ENCODE peak calls at places on chromosomes 2 and 18, in ten cellular contexts. Y is PC-3, Z is SK-N-SH, K is IMR-90, S is endodermal cell, L is H9, O is colonic mucosa, R is MM.1S, T is mesendoderm, D is K562. U is an unnamed sample. For H3K4me1, the result is how much of the 10 kb centered on the place peaks cover.

GRCh38 chr2:156883828-156884615 is 373.5 kb upstream of the GALNT5 start:
- DNase-seq in Y (peak), Z (no peak), K (peak), S (no peak), L (no peak), O (no peak), R (no peak), T (peak), D (no peak), U (no peak)

GRCh38 chr2:63827749-63828148 is 13.9 kb upstream of the UGP2 start:
- DNase-seq in Y (peak), Z (no peak), K (peak), S (peak), L (no peak), O (no peak), R (peak), T (peak), D (no peak), U (no peak)

GRCh38 chr2:64910972-64911433 is 78.2 kb upstream of the SLC1A4 start:
- DNase-seq in Y (no peak), Z (no peak), K (no peak), S (no peak), L (no peak), O (no peak), R (no peak), T (no peak), D (no peak), U (no peak)

GRCh38 chr18:76620326-76620813 is 125.3 kb upstream of the ZNF516 start:
- DNase-seq in Y (no peak), Z (no peak), K (peak), S (peak), L (peak), O (peak), R (peak), T (peak), D (no peak), U (peak)

GRCh38 chr2:172105715-172106124 is 3.0 kb upstream of the DLX2 start:
- DNase-seq in Y (no peak), Z (peak), K (no peak), S (no peak), L (no peak), O (no peak), R (no peak), T (peak), D (no peak), U (no peak)

GRCh38 chr2:55136138-55136541 is 85.9 kb upstream of the RTN4 start:
- DNase-seq in Y (no peak), Z (no peak), K (no peak), S (no peak), L (no peak), O (peak), R (no peak), T (no peak), D (no peak), U (no peak)

GRCh38 chr2:179749210-179749609 is 112.2 kb downstream of the ZNF385B start:
- DNase-seq in Y (peak), Z (no peak), K (peak), S (no peak), L (no peak), O (no peak), R (no peak), T (no peak), D (no peak), U (no peak)

GRCh38 chr2:159399716-159400525 is 113.4 kb upstream of the WDSUB1 start:
- DNase-seq in Y (peak), Z (no peak), K (peak), S (no peak), L (no peak), O (no peak), R (peak), T (no peak), D (no peak), U (no peak)

GRCh38 chr2:230757476-230757875 is 44.8 kb downstream of the CAB39 start:
- DNase-seq in Y (peak), Z (no peak), K (peak), S (no peak), L (no peak), O (no peak), R (no peak), T (no peak), D (no peak), U (no peak)

GRCh38 chr18:9069482-9070059 is 32.9 kb upstream of the NDUFV2 start:
- DNase-seq in Y (no peak), Z (no peak), K (no peak), S (no peak), L (no peak), O (peak), R (peak), T (no peak), D (no peak), U (no peak)

GRCh38 chr2:138294451-138294850 is 207.1 kb upstream of the SPOPL start:
- DNase-seq in Y (peak), Z (no peak), K (no peak), S (no peak), L (no peak), O (no peak), R (no peak), T (no peak), D (no peak), U (no peak)

GRCh38 chr2:68345129-68345875 is 19.8 kb upstream of the PLEK start:
- DNase-seq in Y (no peak), Z (no peak), K (peak), S (no peak), L (peak), O (no peak), R (no peak), T (no peak), D (no peak), U (no peak)

GRCh38 chr18:42471886-42472285 is 516.9 kb downstream of the PIK3C3 start:
- DNase-seq in Y (no peak), Z (no peak), K (no peak), S (no peak), L (no peak), O (no peak), R (no peak), T (no peak), D (no peak), U (no peak)

GRCh38 chr18:68447286-68447685 is 267.6 kb downstream of the TMX3 start:
- DNase-seq in Y (peak), Z (peak), K (peak), S (no peak), L (no peak), O (no peak), R (no peak), T (no peak), D (no peak), U (no peak)

GRCh38 chr2:203016716-203017115 is 2.0 kb downstream of the NBEAL1 start:
- DNase-seq in Y (peak), Z (no peak), K (no peak), S (no peak), L (no peak), O (no peak), R (no peak), T (no peak), D (no peak), U (no peak)

GRCh38 chr18:1244397-1245122 is 339.9 kb downstream of the ADCYAP1 start:
- DNase-seq in Y (no peak), Z (no peak), K (no peak), S (no peak), L (no peak), O (no peak), R (no peak), T (no peak), D (no peak), U (no peak)

GRCh38 chr2:36812196-36812595 is 115.7 kb downstream of the VIT start:
- DNase-seq in Y (peak), Z (peak), K (no peak), S (peak), L (peak), O (no peak), R (no peak), T (peak), D (peak), U (no peak)

GRCh38 chr2:174339971-174340399 is 5.2 kb downstream of the SP9 start:
- DNase-seq in Y (peak), Z (no peak), K (no peak), S (peak), L (no peak), O (no peak), R (no peak), T (peak), D (no peak), U (no peak)

GRCh38 chr2:68091439-68092034 is 28.7 kb upstream of the C1D start:
- DNase-seq in Y (no peak), Z (no peak), K (no peak), S (no peak), L (no peak), O (no peak), R (no peak), T (no peak), D (no peak), U (no peak)

GRCh38 chr2:231521-232185 is 32.2 kb downstream of the SH3YL1 start:
- DNase-seq in Y (no peak), Z (no peak), K (no peak), S (no peak), L (no peak), O (no peak), R (no peak), T (no peak), D (no peak), U (no peak)

GRCh38 chr2:39119732-39120520 is 925 bp downstream of the SOS1 start:
- DNase-seq in Y (peak), Z (peak), K (peak), S (peak), L (peak), O (peak), R (peak), T (peak), D (peak), U (peak)

GRCh38 chr2:176642074-176642473 is 372.8 kb downstream of the MTX2 start:
- DNase-seq in Y (peak), Z (no peak), K (peak), S (no peak), L (no peak), O (no peak), R (no peak), T (no peak), D (no peak), U (no peak)

GRCh38 chr18:59959079-59959478 is 59.3 kb downstream of the PMAIP1 start:
- DNase-seq in Y (peak), Z (no peak), K (peak), S (no peak), L (no peak), O (no peak), R (no peak), T (no peak), D (no peak), U (no peak)

GRCh38 chr2:168992591-168993349 is 38.4 kb downstream of the ABCB11 start:
- DNase-seq in Y (peak), Z (no peak), K (no peak), S (no peak), L (no peak), O (no peak), R (no peak), T (peak), D (no peak), U (no peak)

GRCh38 chr2:114752425-114752824 is 310.0 kb downstream of the DPP10 start:
- DNase-seq in Y (no peak), Z (no peak), K (no peak), S (no peak), L (no peak), O (no peak), R (no peak), T (no peak), D (no peak), U (no peak)

GRCh38 chr2:45845058-45845457 is 193.6 kb downstream of the PRKCE start:
- DNase-seq in Y (no peak), Z (no peak), K (no peak), S (no peak), L (no peak), O (no peak), R (peak), T (no peak), D (no peak), U (no peak)

GRCh38 chr18:59705145-59705544 is 7.9 kb upstream of the CCBE1 start:
- DNase-seq in Y (no peak), Z (no peak), K (peak), S (no peak), L (no peak), O (no peak), R (no peak), T (no peak), D (no peak), U (no peak)

GRCh38 chr2:21331625-21332370 is 208.0 kb downstream of the TDRD15 start:
- DNase-seq in Y (no peak), Z (no peak), K (no peak), S (no peak), L (no peak), O (no peak), R (no peak), T (no peak), D (no peak), U (no peak)

GRCh38 chr2:27885656-27886055 is 4.5 kb downstream of the RBKS start:
- DNase-seq in Y (no peak), Z (no peak), K (no peak), S (no peak), L (no peak), O (no peak), R (no peak), T (no peak), D (no peak), U (no peak)
- H3K9ac ChIP-seq in Y (no peak), Z (peak), K (no peak), S (no peak), L (no peak), O (no peak), R (no peak), T (no peak), D (no peak), U (no peak)

DNA sequence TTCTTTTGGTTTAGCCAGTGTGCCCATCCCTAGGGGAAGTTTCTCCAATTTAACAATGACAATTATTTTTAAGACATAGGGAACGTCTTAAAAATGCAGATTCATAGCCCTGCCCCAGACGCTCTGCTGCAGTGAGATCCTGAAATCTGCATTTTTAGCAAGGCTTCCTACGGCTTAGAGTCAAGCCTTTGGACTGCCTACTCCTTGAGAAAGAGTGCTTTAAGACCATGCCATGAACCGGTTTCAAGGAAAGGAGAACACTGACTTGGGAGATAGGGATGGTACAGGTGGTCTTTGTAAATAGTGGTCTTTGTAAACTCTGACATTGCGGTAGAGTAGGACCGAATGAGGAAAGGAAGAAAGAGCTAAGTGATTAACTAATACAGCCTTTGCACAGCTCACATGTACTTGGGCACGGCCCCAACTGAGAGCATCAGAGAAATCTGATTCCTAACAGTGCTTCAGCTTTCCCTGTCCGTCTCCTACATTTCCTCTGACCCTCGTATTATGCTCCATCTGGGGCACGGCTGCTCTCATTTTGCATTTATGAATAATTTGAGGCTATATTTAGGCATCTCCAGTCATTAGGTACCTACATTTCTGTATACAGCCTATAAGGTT is 217.6 kb upstream of the TANK start:
- DNase-seq in Y (no peak), Z (no peak), K (no peak), S (no peak), L (no peak), O (no peak), R (no peak), T (no peak), D (no peak), U (no peak)
- H3K4me1 ChIP-seq in Y (under half), Z (under half), K (under half), S (under half), L (under half), O (under half), R (under half), T (under half), D (under half), U (under half)

GRCh38 chr2:223711596-223712326 is 109.6 kb upstream of the SCG2 start:
- DNase-seq in Y (no peak), Z (no peak), K (no peak), S (no peak), L (no peak), O (no peak), R (no peak), T (no peak), D (no peak), U (no peak)

DNA sequence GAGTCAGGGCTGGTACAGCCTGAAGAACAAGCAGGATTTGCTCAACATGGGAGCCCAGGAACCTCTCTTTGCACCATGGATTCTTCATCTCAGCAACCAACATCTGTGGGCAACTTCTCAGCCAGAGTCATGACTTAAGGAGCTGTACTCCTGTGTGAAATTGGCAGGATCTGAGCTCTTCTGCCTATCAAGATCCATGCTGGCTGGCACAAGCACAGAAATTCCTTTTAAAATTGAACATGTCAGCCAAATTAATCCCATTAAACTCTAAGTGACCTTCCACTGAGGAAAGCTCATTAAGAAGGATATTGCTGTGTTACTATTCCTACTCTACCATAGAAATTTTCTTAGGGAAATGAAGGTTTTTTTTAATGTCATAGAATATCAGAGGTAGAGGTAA is 110.5 kb upstream of the SCG2 start:
- DNase-seq in Y (no peak), Z (no peak), K (no peak), S (no peak), L (no peak), O (no peak), R (no peak), T (no peak), D (no peak), U (no peak)
- H3K9ac ChIP-seq in Y (no peak), Z (no peak), K (no peak), S (no peak), L (no peak), O (no peak), R (no peak), T (no peak), D (no peak), U (no peak)

GRCh38 chr18:40366521-40366920 is 1588.5 kb upstream of the PIK3C3 start:
- DNase-seq in Y (no peak), Z (no peak), K (no peak), S (no peak), L (no peak), O (no peak), R (no peak), T (no peak), D (no peak), U (no peak)
- H3K4me1 ChIP-seq in Y (under half), Z (under half), K (under half), S (under half), L (under half), O (under half), R (under half), T (under half), D (under half), U (under half)

GRCh38 chr18:44781890-44782289 is 101.2 kb downstream of the SETBP1 start:
- DNase-seq in Y (no peak), Z (no peak), K (peak), S (no peak), L (no peak), O (no peak), R (no peak), T (peak), D (no peak), U (peak)
- H3K9ac ChIP-seq in Y (no peak), Z (no peak), K (no peak), S (no peak), L (no peak), O (no peak), R (no peak), T (no peak), D (no peak), U (no peak)

U was measured in NT2/D1.